ENCODE peak calls at places on chromosomes 2 and 18, in seven cellular contexts. F, U, V, G, R, I and L are unnamed samples.

GRCh38 chr2:12824304-12824761 is 107.6 kb downstream of the TRIB2 start:
- DNase-seq in F (no peak), U (no peak), V (no peak), G (peak), R (no peak), I (peak), L (no peak)

GRCh38 chr2:155209696-155210449 is 511.4 kb downstream of the KCNJ3 start:
- DNase-seq in F (no peak), U (no peak), V (no peak), G (no peak), R (no peak), I (no peak), L (no peak)

GRCh38 chr2:239961662-239962220 is 63.4 kb downstream of the NDUFA10 start:
- DNase-seq in F (no peak), U (no peak), V (no peak), G (no peak), R (no peak), I (no peak), L (peak)

GRCh38 chr2:218691234-218691633 is 19.3 kb downstream of the STK36 start:
- DNase-seq in F (no peak), U (no peak), V (peak), G (peak), R (no peak), I (no peak), L (no peak)

GRCh38 chr2:119856469-119856901 is 96.8 kb downstream of the PTPN4 start:
- DNase-seq in F (no peak), U (no peak), V (peak), G (no peak), R (no peak), I (no peak), L (no peak)

GRCh38 chr2:45728458-45728942 is 77.0 kb downstream of the PRKCE start:
- DNase-seq in F (no peak), U (no peak), V (no peak), G (no peak), R (no peak), I (no peak), L (no peak)

GRCh38 chr2:8564475-8564874 is 117.4 kb upstream of the ID2 start:
- DNase-seq in F (no peak), U (no peak), V (no peak), G (no peak), R (no peak), I (no peak), L (no peak)

GRCh38 chr18:69631281-69631680 is 230.6 kb downstream of the DOK6 start:
- DNase-seq in F (no peak), U (no peak), V (no peak), G (no peak), R (no peak), I (no peak), L (no peak)

GRCh38 chr2:130756041-130756720 is 841 bp downstream of the AMER3 start:
- DNase-seq in F (no peak), U (no peak), V (peak), G (peak), R (no peak), I (no peak), L (no peak)

GRCh38 chr2:219175928-219176817 is 552 bp downstream of the CNPPD1 start:
- DNase-seq in F (peak), U (peak), V (peak), G (peak), R (no peak), I (peak), L (peak)

GRCh38 chr18:61602836-61603235 is 269.6 kb downstream of the CDH20 start:
- DNase-seq in F (no peak), U (no peak), V (peak), G (peak), R (no peak), I (peak), L (no peak)

GRCh38 chr18:5618037-5618688 is 74.4 kb upstream of the EPB41L3 start:
- DNase-seq in F (no peak), U (no peak), V (no peak), G (no peak), R (no peak), I (no peak), L (no peak)

GRCh38 chr2:166060191-166060590 is 67.6 kb downstream of the SCN1A start:
- DNase-seq in F (no peak), U (no peak), V (no peak), G (peak), R (no peak), I (no peak), L (no peak)

GRCh38 chr2:14330884-14331283 is 301.6 kb upstream of the LRATD1 start:
- DNase-seq in F (no peak), U (no peak), V (no peak), G (no peak), R (no peak), I (no peak), L (no peak)

GRCh38 chr2:150612957-150613710 is 125.7 kb upstream of the RND3 start:
- DNase-seq in F (no peak), U (no peak), V (no peak), G (no peak), R (no peak), I (no peak), L (no peak)

GRCh38 chr2:127551221-127551930 is 15.9 kb downstream of the MYO7B start:
- DNase-seq in F (no peak), U (no peak), V (no peak), G (no peak), R (no peak), I (no peak), L (no peak)

GRCh38 chr18:55484773-55485172 is 103.2 kb downstream of the TCF4 start:
- DNase-seq in F (no peak), U (no peak), V (no peak), G (no peak), R (no peak), I (no peak), L (no peak)
- H3K27ac ChIP-seq in F (no peak), U (no peak), V (no peak), G (no peak), R (no peak), I (no peak), L (no peak)

DNA sequence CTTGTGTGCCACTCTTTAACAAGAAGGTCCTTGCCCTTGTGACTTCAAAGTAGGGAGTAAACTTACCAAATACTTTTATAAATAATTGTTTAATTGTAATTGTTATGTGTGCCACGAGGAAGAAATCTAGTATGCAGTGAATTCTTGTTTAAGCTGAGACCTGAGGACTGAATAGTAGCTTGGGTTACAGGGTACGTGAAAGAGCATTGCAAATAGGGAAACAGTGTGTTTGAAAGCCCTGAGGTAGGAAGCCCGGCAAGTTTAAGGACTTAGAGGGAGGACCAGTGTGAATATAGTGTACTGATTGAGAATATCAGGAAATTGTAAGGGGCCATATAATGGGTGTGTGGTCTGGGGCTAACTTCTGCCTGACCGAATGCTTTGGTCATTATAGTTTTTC is 26.2 kb downstream of the PHLPP1 start:
- DNase-seq in F (no peak), U (no peak), V (no peak), G (no peak), R (no peak), I (no peak), L (no peak)
- H3K27ac ChIP-seq in F (peak), U (no peak), V (no peak), G (no peak), R (peak), I (no peak), L (no peak)

DNA sequence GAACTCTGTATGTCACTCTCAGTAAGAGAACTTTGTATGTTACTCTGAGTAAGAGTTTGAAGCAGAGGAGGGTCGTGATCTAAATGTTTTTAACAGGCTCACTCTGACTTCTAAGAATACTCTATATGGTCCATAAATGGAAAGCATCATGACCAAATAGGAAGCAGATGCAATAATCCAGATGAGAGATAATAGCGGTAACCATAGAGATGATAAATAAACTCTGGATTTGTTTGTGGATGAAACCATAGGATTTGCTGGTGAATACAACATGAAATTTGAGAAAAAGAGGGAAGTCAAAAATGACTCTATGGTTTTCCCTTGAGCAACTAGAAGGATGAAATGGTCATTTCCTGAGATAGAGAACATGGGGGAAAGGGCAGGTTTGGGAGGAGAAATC is 3.9 kb downstream of the HEATR5B start:
- DNase-seq in F (no peak), U (no peak), V (no peak), G (peak), R (no peak), I (no peak), L (no peak)
- H3K27ac ChIP-seq in F (no peak), U (no peak), V (no peak), G (no peak), R (no peak), I (no peak), L (peak)

DNA sequence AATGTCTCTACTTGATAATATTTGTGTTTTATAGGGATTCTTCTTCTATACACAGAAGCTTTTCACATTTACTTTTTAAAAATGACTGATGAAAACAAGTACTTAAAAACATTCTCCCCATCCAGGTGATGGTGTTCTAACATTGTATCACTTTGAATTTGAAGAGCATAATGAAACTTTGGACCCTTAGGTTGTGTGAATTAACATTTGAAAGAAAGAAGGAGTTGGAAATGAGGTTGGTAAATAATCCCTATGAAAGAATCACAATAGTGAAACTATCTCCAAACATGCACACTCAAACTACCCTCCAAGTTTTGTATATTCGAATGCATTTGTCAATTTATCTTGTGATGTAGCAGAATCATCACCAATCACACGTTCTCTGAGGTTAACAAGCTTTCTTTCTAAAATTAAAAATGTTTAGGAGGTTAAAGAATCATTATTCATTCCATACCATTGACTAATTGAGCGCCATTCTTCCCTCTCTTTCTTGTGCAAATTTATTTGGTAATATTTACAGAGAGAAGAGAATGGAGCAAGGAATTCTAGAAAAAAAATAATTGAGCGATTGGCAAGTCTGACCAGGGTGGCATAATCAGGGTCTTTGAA is 259.9 kb upstream of the NRXN1 start:
- DNase-seq in F (no peak), U (no peak), V (no peak), G (no peak), R (no peak), I (no peak), L (no peak)
- H3K27ac ChIP-seq in F (no peak), U (no peak), V (no peak), G (no peak), R (no peak), I (no peak), L (no peak)

DNA sequence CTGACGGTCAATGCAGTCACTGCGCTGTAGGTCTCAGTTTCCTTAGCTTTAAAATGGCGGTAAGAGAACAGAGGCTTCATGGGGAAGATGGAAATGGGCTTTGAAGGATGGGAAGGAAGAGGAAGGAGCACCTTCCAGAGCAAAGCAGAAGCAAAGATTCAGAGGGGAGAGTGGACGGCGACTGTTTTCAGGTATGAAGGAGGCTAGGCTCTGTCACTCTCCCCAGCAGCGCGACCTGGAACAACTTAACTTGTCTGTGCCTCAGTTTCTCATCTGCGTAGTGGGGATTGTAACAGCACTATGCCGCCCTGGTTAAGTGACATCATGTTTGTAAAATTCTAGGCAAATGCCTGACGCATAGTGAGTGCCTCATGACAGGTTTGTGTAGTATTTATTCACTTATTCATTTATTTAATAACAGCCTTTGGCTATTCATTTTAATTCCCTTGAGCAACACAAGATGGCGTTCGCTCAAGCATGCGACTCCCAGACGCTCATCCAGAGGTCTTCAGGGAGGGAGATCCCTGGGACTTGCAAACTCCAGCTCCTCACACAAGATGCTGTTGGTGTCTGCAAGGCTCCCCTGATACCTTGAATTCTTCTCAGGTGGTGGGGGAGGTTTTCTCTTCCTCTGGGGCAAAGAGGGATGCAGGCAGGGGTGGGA is 336.3 kb downstream of the DYSF start:
- DNase-seq in F (no peak), U (no peak), V (peak), G (peak), R (no peak), I (no peak), L (no peak)
- H3K27ac ChIP-seq in F (no peak), U (no peak), V (no peak), G (no peak), R (no peak), I (no peak), L (no peak)

GRCh38 chr2:224970311-224970710 is 72.0 kb downstream of the DOCK10 start:
- DNase-seq in F (no peak), U (no peak), V (no peak), G (no peak), R (no peak), I (no peak), L (no peak)

GRCh38 chr2:224971214-224971613 is 71.1 kb downstream of the DOCK10 start:
- DNase-seq in F (no peak), U (no peak), V (peak), G (no peak), R (no peak), I (no peak), L (peak)

GRCh38 chr2:224969633-224970292 is 72.5 kb downstream of the DOCK10 start:
- DNase-seq in F (no peak), U (no peak), V (no peak), G (no peak), R (no peak), I (no peak), L (no peak)

GRCh38 chr2:224976629-224977525 is 65.4 kb downstream of the DOCK10 start:
- DNase-seq in F (no peak), U (no peak), V (no peak), G (no peak), R (no peak), I (no peak), L (no peak)

DNA sequence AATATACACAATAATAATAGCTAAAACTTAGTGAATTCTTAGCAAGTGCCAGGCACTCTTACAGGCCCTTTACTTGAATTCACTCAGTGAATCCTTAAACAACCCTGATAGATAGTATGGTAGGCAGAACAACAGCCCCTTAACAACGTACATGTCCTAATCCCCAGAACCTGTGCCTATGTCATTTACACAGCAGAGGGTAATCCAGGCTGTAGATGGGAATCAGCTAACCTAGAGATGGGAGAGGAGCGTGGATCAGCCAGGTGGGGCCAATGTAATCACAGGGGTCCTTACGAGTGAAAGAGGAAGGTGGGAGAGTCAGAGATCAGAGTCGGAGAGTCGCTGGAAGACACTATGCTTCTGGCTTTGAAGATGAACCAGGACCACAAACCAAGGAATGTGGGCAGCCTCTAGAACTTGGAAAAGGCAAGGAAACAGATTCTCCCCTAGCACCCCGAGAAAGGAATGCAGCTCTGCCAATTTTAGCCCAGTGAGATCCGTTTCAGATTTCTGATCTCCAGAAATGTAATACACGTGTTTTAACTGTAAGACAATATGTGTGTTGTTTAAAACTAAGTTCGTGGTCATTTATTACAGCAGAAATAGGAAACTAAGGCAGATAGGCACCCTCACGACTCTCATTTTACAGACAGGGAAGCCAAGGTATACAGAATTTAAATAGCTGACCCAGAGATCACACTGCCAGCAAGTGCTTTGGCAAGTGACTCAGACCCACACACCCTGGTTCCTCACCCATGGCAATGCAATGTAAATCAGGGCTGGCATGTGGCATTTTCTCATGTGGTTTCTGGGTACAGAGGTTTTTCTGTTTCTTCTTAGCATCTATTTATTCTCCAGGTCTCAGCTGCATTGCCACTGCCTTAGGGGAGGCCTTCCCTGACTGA is 68.9 kb downstream of the DOCK10 start:
- DNase-seq in F (no peak), U (peak), V (peak), G (peak), R (no peak), I (no peak), L (no peak)
- H3K27ac ChIP-seq in F (no peak), U (peak), V (peak), G (no peak), R (no peak), I (no peak), L (no peak)